ENCODE peak calls at places on chromosomes 4 and X, in ten cellular contexts. One of them, this sample, is unnamed.

GRCh38 chr4:10002278-10002677 is 19.0 kb downstream of the SLC2A9 start:
- DNase-seq in left ventricle myocardium inferior: no peak
- DNase-seq in stomach: peak; percentile 54
- DNase-seq in Peyer's patch: no peak
- DNase-seq in mammary epithelial cell: no peak
- DNase-seq in psoas muscle: no peak
- DNase-seq in K562: no peak
- DNase-seq in testis: no peak
- DNase-seq in tibial artery: no peak
- DNase-seq in colonic mucosa: no peak
- DNase-seq in this sample: no peak

GRCh38 chrX:136251042-136251991 is at the start of gene MAP7D3:
- DNase-seq in testis: peak; percentile 70
- DNase-seq in stomach: peak; percentile 60
- DNase-seq in K562: peak; percentile 83
- DNase-seq in tibial artery: no peak
- DNase-seq in left ventricle myocardium inferior: peak; percentile 69
- DNase-seq in psoas muscle: peak; percentile 62
- DNase-seq in colonic mucosa: peak; percentile 57
- DNase-seq in Peyer's patch: peak; percentile 69
- DNase-seq in mammary epithelial cell: peak; percentile 57
- DNase-seq in this sample: peak; percentile 50

GRCh38 chr4:92071587-92071986 is 232.2 kb upstream of the GRID2 start:
- DNase-seq in Peyer's patch: no peak
- DNase-seq in testis: no peak
- DNase-seq in left ventricle myocardium inferior: no peak
- DNase-seq in psoas muscle: no peak
- DNase-seq in K562: no peak
- DNase-seq in mammary epithelial cell: no peak
- DNase-seq in tibial artery: no peak
- DNase-seq in colonic mucosa: no peak
- DNase-seq in stomach: no peak
- DNase-seq in this sample: no peak

GRCh38 chrX:87392369-87392768 is 125.2 kb upstream of the KLHL4 start:
- DNase-seq in psoas muscle: no peak
- DNase-seq in colonic mucosa: no peak
- DNase-seq in mammary epithelial cell: no peak
- DNase-seq in left ventricle myocardium inferior: no peak
- DNase-seq in K562: no peak
- DNase-seq in testis: no peak
- DNase-seq in tibial artery: no peak
- DNase-seq in Peyer's patch: no peak
- DNase-seq in stomach: no peak
- DNase-seq in this sample: no peak

GRCh38 chrX:72169008-72169728 is 12.4 kb upstream of the PIN4 start:
- DNase-seq in psoas muscle: no peak
- DNase-seq in K562: no peak
- DNase-seq in Peyer's patch: no peak
- DNase-seq in testis: no peak
- DNase-seq in mammary epithelial cell: no peak
- DNase-seq in left ventricle myocardium inferior: no peak
- DNase-seq in tibial artery: no peak
- DNase-seq in colonic mucosa: no peak
- DNase-seq in stomach: no peak
- DNase-seq in this sample: no peak

GRCh38 chrX:66163849-66164401 is at the start of gene HEPH:
- DNase-seq in psoas muscle: no peak
- DNase-seq in Peyer's patch: no peak
- DNase-seq in colonic mucosa: peak; percentile 52
- DNase-seq in tibial artery: no peak
- DNase-seq in testis: peak; percentile 15
- DNase-seq in K562: peak; percentile 54
- DNase-seq in mammary epithelial cell: peak; percentile 21
- DNase-seq in stomach: no peak
- DNase-seq in left ventricle myocardium inferior: no peak
- DNase-seq in this sample: no peak

GRCh38 chr4:156825074-156825473 is 146.5 kb downstream of the PDGFC start:
- DNase-seq in testis: no peak
- DNase-seq in stomach: no peak
- DNase-seq in left ventricle myocardium inferior: no peak
- DNase-seq in colonic mucosa: no peak
- DNase-seq in K562: no peak
- DNase-seq in Peyer's patch: no peak
- DNase-seq in psoas muscle: no peak
- DNase-seq in mammary epithelial cell: peak; percentile 22
- DNase-seq in tibial artery: no peak
- DNase-seq in this sample: no peak

GRCh38 chr4:51895158-51895557 is 52.2 kb downstream of the DCUN1D4 start:
- DNase-seq in tibial artery: no peak
- DNase-seq in mammary epithelial cell: no peak
- DNase-seq in Peyer's patch: no peak
- DNase-seq in colonic mucosa: no peak
- DNase-seq in testis: no peak
- DNase-seq in left ventricle myocardium inferior: no peak
- DNase-seq in K562: no peak
- DNase-seq in stomach: no peak
- DNase-seq in psoas muscle: no peak
- DNase-seq in this sample: no peak

GRCh38 chrX:133415276-133416105 is at the start of gene GPC4:
- DNase-seq in psoas muscle: peak; percentile 79
- DNase-seq in K562: no peak
- DNase-seq in tibial artery: peak; percentile 85
- DNase-seq in mammary epithelial cell: peak; percentile 49
- DNase-seq in left ventricle myocardium inferior: peak; percentile 65
- DNase-seq in stomach: peak; percentile 70
- DNase-seq in testis: peak; percentile 74
- DNase-seq in Peyer's patch: peak; percentile 80
- DNase-seq in colonic mucosa: peak; percentile 73
- DNase-seq in this sample: no peak

GRCh38 chr4:183995489-183996049 is 90.5 kb downstream of the STOX2 start:
- DNase-seq in psoas muscle: no peak
- DNase-seq in left ventricle myocardium inferior: no peak
- DNase-seq in testis: no peak
- DNase-seq in tibial artery: no peak
- DNase-seq in Peyer's patch: no peak
- DNase-seq in colonic mucosa: no peak
- DNase-seq in K562: no peak
- DNase-seq in mammary epithelial cell: no peak
- DNase-seq in stomach: no peak
- DNase-seq in this sample: no peak

GRCh38 chrX:102950908-102951866 is 14.1 kb downstream of the RAB40AL start:
- DNase-seq in colonic mucosa: peak; percentile 63
- DNase-seq in Peyer's patch: peak; percentile 34
- DNase-seq in testis: peak; percentile 73
- DNase-seq in left ventricle myocardium inferior: peak; percentile 13
- DNase-seq in mammary epithelial cell: peak; percentile 26
- DNase-seq in K562: peak; percentile 47
- DNase-seq in psoas muscle: peak; percentile 15
- DNase-seq in stomach: peak; percentile 56
- DNase-seq in tibial artery: no peak
- DNase-seq in this sample: peak; percentile 64

GRCh38 chr4:51885371-51885770 is 42.4 kb downstream of the DCUN1D4 start:
- DNase-seq in K562: peak; percentile 22
- DNase-seq in tibial artery: no peak
- DNase-seq in testis: no peak
- DNase-seq in left ventricle myocardium inferior: no peak
- DNase-seq in stomach: no peak
- DNase-seq in colonic mucosa: no peak
- DNase-seq in psoas muscle: no peak
- DNase-seq in Peyer's patch: no peak
- DNase-seq in mammary epithelial cell: no peak
- DNase-seq in this sample: no peak

DNA sequence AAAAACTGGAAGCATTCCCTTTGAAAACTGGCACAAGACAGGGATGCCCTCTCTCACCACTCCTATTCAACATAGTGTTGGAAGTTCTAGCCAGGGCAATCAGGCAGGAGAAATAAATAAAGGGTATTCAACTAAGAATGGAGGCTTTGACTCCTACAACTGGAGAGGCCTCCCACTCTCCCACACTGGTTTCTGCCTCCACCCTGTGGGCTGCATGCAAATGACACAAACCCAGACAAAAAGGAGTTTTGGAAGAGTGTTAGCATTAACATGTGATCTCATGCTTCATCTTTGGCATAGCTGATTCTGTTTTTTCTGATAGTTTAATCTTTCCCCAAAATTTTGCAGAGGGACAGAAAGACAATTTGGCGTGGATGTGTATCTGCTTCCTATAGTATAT is 80.8 kb upstream of the IQCM start:
- DNase-seq in left ventricle myocardium inferior: peak; percentile 16
- DNase-seq in psoas muscle: no peak
- DNase-seq in testis: peak; percentile 30
- DNase-seq in mammary epithelial cell: peak; percentile 18
- DNase-seq in Peyer's patch: no peak
- DNase-seq in stomach: no peak
- DNase-seq in K562: no peak
- DNase-seq in colonic mucosa: no peak
- DNase-seq in tibial artery: no peak
- DNase-seq in this sample: peak; percentile 57
- TF ChIP-seq CTCF in left ventricle myocardium inferior: peak; percentile 46
- TF ChIP-seq CTCF in psoas muscle: no peak
- TF ChIP-seq CTCF in testis: no peak
- TF ChIP-seq CTCF in mammary epithelial cell: peak; percentile 73
- TF ChIP-seq CTCF in Peyer's patch: peak; percentile 31
- TF ChIP-seq CTCF in stomach: no peak
- TF ChIP-seq CTCF in K562: no peak
- TF ChIP-seq CTCF in colonic mucosa: peak; percentile 31
- TF ChIP-seq CTCF in tibial artery: peak; percentile 18
- TF ChIP-seq CTCF in this sample: peak; percentile 74

DNA sequence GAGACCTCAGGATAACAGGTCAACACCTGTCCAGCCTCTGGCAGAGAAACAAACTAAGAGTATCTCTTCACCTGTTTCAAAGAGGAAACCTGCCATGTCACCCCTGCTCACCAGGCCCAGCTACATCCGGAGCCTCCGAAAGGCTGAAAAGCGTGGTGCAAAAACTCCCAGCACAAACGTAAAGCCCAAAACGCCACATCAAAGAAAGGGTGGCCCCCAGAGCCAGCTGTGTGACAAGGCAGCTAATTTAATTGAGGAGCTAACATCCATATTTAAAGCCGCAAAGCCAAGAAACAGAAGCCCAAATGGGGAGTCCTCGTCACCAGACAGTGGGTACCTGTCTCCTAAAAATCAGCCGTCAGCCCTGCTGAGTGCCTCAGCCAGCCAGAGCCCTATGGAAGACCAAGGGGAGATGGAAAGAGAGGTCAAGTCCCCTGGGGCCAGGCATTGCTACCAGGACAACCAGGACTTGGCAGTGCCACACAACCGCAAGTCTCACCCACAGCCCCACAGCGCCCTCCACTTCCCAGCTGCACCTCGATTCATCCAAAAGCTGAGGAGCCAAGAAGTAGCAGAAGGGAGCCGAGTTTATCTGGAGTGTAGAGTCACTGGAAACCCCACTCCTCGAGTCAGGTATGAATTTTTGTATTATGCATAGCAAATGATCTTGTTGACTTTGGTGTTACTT is 15.1 kb downstream of the PALLD start:
- DNase-seq in mammary epithelial cell: no peak
- DNase-seq in psoas muscle: no peak
- DNase-seq in colonic mucosa: no peak
- DNase-seq in left ventricle myocardium inferior: no peak
- DNase-seq in testis: no peak
- DNase-seq in stomach: no peak
- DNase-seq in Peyer's patch: no peak
- DNase-seq in K562: no peak
- DNase-seq in tibial artery: no peak
- DNase-seq in this sample: no peak
- H3K4me3 ChIP-seq in mammary epithelial cell: no peak overlapping the region
- H3K4me3 ChIP-seq in psoas muscle: no peak overlapping the region
- H3K4me3 ChIP-seq in colonic mucosa: no peak overlapping the region
- H3K4me3 ChIP-seq in left ventricle myocardium inferior: no peak overlapping the region
- H3K4me3 ChIP-seq in testis: no peak overlapping the region
- H3K4me3 ChIP-seq in stomach: no peak overlapping the region
- H3K4me3 ChIP-seq in Peyer's patch: no peak overlapping the region
- H3K4me3 ChIP-seq in K562: no peak overlapping the region
- H3K4me3 ChIP-seq in tibial artery: no peak overlapping the region
- H3K4me3 ChIP-seq in this sample: no peak overlapping the region

GRCh38 chr4:174526731-174527130 is 4.4 kb upstream of the HPGD start:
- DNase-seq in stomach: no peak
- DNase-seq in colonic mucosa: no peak
- DNase-seq in tibial artery: no peak
- DNase-seq in psoas muscle: no peak
- DNase-seq in Peyer's patch: no peak
- DNase-seq in K562: no peak
- DNase-seq in left ventricle myocardium inferior: no peak
- DNase-seq in mammary epithelial cell: no peak
- DNase-seq in testis: no peak
- DNase-seq in this sample: no peak
- H3K27me3 ChIP-seq in stomach: no peaks in the 10 kb centered on the region
- H3K27me3 ChIP-seq in colonic mucosa: no peaks in the 10 kb centered on the region
- H3K27me3 ChIP-seq in tibial artery: no peaks in the 10 kb centered on the region
- H3K27me3 ChIP-seq in psoas muscle: no peaks in the 10 kb centered on the region
- H3K27me3 ChIP-seq in Peyer's patch: no peaks in the 10 kb centered on the region
- H3K27me3 ChIP-seq in K562: no peaks in the 10 kb centered on the region
- H3K27me3 ChIP-seq in left ventricle myocardium inferior: peaks cover 29% of the 10 kb centered on the region
- H3K27me3 ChIP-seq in mammary epithelial cell: peaks cover 8% of the 10 kb centered on the region
- H3K27me3 ChIP-seq in testis: no peaks in the 10 kb centered on the region
- H3K27me3 ChIP-seq in this sample: no peaks in the 10 kb centered on the region

GRCh38 chr4:118077767-118078105 is 43.5 kb downstream of the NDST3 start:
- DNase-seq in left ventricle myocardium inferior: no peak
- DNase-seq in colonic mucosa: no peak
- DNase-seq in tibial artery: no peak
- DNase-seq in K562: no peak
- DNase-seq in Peyer's patch: no peak
- DNase-seq in psoas muscle: no peak
- DNase-seq in stomach: no peak
- DNase-seq in mammary epithelial cell: no peak
- DNase-seq in testis: no peak
- DNase-seq in this sample: peak; percentile 24

GRCh38 chr4:118082182-118082581 is 47.9 kb downstream of the NDST3 start:
- DNase-seq in colonic mucosa: no peak
- DNase-seq in K562: no peak
- DNase-seq in Peyer's patch: no peak
- DNase-seq in testis: no peak
- DNase-seq in tibial artery: no peak
- DNase-seq in stomach: no peak
- DNase-seq in mammary epithelial cell: no peak
- DNase-seq in psoas muscle: no peak
- DNase-seq in left ventricle myocardium inferior: no peak
- DNase-seq in this sample: no peak

DNA sequence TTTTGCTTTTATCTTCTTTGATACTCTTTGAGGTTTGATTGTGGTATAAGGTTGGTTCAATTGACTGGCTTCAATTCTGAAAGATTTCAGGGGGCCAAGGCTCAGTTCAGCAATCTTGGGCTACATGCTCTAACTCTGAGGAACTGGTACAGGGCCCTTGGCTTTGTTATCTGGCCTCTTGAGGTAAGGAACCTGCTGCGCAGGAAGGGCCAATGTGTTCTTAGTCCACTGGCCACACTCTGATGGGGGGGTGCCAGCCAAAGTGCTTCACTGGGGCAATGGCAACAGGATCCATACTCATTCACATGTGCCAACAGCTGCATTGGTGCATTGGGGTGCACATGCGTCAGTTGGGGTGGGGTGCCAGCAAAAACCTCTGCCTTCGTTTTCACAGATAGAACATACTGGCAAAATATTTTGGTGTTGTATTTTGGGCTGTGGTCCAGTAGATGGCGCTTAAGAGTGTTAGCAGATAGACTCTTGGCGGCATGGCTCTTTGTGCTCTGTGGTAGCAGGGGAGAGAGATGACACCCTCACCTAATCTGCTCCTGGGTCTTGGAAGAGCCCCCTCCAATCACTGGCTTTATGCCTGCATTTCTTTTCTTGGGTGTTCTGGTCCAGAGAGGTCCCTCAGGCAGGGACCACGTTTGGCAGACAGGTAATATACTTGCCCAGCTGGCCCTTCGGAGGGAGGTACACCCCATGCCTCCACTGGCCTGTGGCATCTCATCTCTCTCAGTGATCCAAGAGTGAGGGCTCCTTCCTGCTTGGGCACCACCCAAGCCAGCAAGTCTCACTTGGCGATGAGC is 42.9 kb downstream of the NDST3 start:
- DNase-seq in K562: no peak
- DNase-seq in tibial artery: no peak
- DNase-seq in testis: peak; percentile 40
- DNase-seq in Peyer's patch: peak; percentile 39
- DNase-seq in mammary epithelial cell: peak; percentile 13
- DNase-seq in stomach: no peak
- DNase-seq in colonic mucosa: peak; percentile 22
- DNase-seq in psoas muscle: no peak
- DNase-seq in left ventricle myocardium inferior: no peak
- DNase-seq in this sample: peak; percentile 71
- TF ChIP-seq CTCF in K562: no peak
- TF ChIP-seq CTCF in tibial artery: no peak
- TF ChIP-seq CTCF in testis: no peak
- TF ChIP-seq CTCF in Peyer's patch: peak; percentile 42
- TF ChIP-seq CTCF in mammary epithelial cell: peak; percentile 61
- TF ChIP-seq CTCF in stomach: no peak
- TF ChIP-seq CTCF in colonic mucosa: no peak
- TF ChIP-seq CTCF in psoas muscle: no peak
- TF ChIP-seq CTCF in left ventricle myocardium inferior: peak; percentile 9
- TF ChIP-seq CTCF in this sample: peak; percentile 83

This sample was measured in WERI-Rb-1.